ENCODE peak calls at places on chromosome 10, in four cellular contexts. H is DND-41, J is mammary epithelial cell, N is neural progenitor cell. C is an unnamed sample. For H3K79me2, the result is how much of the 10 kb centered on the place peaks cover.

GRCh38 chr10:78875932-78876331 is 192.8 kb upstream of the ZMIZ1 start:
- DNase-seq in H (no peak), J (no peak), N (no peak), C (no peak)

GRCh38 chr10:5564537-5565204 is 39.9 kb downstream of the CALML3 start:
- DNase-seq in H (no peak), J (no peak), N (no peak), C (no peak)

GRCh38 chr10:24858908-24859270 is 93.5 kb downstream of the PRTFDC1 start:
- DNase-seq in H (no peak), J (no peak), N (no peak), C (no peak)

GRCh38 chr10:67433276-67433675 is 262.7 kb downstream of the CTNNA3 start:
- DNase-seq in H (no peak), J (no peak), N (no peak), C (no peak)

GRCh38 chr10:103057980-103058568 is 135.0 kb downstream of the NT5C2 start:
- DNase-seq in H (no peak), J (no peak), N (no peak), C (no peak)

GRCh38 chr10:115951242-115951641 is 321.8 kb downstream of the GFRA1 start:
- DNase-seq in H (no peak), J (no peak), N (no peak), C (no peak)

GRCh38 chr10:98472171-98472570 is 25.4 kb upstream of the HPS1 start:
- DNase-seq in H (no peak), J (no peak), N (peak), C (no peak)

GRCh38 chr10:13684813-13685511 is 98.2 kb downstream of the PRPF18 start:
- DNase-seq in H (no peak), J (no peak), N (no peak), C (peak)

DNA sequence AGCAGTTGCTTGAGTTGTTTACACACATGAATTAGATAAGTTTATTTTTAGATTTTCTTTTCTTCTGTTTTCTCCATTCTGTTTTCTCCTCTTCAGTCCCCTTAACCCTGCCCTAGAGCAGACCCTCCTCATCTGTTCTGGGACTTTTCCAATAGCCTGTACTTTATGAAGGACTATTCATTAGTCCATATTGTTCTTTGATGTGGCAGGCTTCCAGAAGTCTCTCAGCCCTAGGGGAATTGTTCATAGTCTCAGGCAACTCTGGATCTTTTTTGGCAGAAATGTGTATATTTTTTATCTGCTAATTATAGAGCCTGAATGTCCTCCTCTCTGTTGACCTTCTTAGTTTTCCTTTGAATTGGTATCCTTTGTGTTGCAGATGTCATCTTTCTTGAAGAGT is 25.4 kb downstream of the KAT6B start:
- DNase-seq in H (no peak), J (no peak), N (no peak), C (no peak)
- H3K79me2 ChIP-seq in H (half or more), J (half or more), N (half or more), C (under half)

DNA sequence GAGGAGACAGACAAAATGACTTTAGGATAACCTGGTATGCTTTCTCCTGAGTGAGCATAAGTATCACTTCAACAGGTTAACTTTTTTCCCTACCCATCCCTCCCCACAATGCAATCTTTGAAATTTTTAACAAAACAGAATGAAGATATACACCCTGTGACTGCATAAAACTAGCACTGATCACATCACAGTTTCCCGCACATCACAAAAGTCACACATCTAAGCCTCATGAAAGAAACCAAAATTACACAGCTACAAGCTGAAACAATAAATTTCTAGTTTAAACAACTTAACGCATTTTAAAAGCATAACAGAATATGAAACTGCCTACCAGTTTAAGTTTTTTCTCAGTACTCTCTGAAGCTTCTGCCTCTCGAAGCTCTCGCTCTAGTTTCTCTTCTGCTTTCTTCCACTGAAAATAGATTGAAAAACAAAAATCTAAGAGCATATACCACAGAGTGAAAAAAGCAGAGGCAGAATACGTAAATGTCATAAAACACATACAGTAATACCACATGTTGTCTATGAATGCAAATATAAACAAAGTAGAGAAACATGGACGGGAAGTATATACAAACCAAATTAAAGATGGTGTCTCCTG is 18.1 kb downstream of the NOC3L start:
- DNase-seq in H (no peak), J (no peak), N (no peak), C (no peak)
- H3K9ac ChIP-seq in H (no peak), J (no peak), N (no peak), C (no peak)

GRCh38 chr10:43409385-43410109 is 561 bp upstream of the HNRNPF start:
- DNase-seq in H (peak), J (no peak), N (no peak), C (no peak)

GRCh38 chr10:43407148-43407575 is 1.8 kb downstream of the HNRNPF start:
- DNase-seq in H (peak), J (peak), N (peak), C (peak)

GRCh38 chr10:43408710-43409384 is at the start of gene HNRNPF:
- DNase-seq in H (peak), J (peak), N (peak), C (peak)

GRCh38 chr10:43408331-43408709 is 666 bp downstream of the HNRNPF start:
- DNase-seq in H (no peak), J (no peak), N (peak), C (no peak)

GRCh38 chr10:43407576-43408330 is 1.2 kb downstream of the HNRNPF start:
- DNase-seq in H (peak), J (peak), N (peak), C (peak)
- H3K79me2 ChIP-seq in H (half or more), J (half or more), N (half or more), C (half or more)

GRCh38 chr10:14880201-14880600 is 1.5 kb downstream of the SUV39H2 start:
- DNase-seq in H (no peak), J (peak), N (no peak), C (no peak)
- H3K9ac ChIP-seq in H (peak), J (peak), N (peak), C (no peak)

DNA sequence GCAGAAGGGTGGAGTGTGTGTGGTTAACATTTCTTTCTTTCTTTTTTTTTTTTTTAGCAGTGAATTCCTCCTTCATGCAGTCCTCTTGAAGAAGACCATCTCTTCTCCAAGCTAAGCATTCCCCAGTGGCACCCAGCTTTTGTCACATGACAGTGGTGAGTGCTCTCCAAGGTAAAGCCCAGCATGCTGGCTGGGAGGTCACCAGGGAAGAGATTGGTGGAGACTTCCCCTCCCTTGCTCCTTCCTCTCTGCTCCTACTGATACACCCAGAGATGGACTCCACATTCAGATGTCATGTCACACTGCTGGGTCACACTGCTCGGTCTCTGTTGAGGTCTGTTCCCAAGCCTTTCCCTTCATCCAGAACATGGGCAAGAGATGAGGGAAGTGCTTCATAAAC is 55.3 kb downstream of the FRMPD2 start:
- DNase-seq in H (no peak), J (no peak), N (no peak), C (no peak)
- H3K79me2 ChIP-seq in H (under half), J (under half), N (under half), C (under half)

GRCh38 chr10:131075218-131075770 is 236.2 kb downstream of the TCERG1L start:
- DNase-seq in H (no peak), J (no peak), N (no peak), C (no peak)

GRCh38 chr10:131072651-131073468 is 238.7 kb downstream of the TCERG1L start:
- DNase-seq in H (no peak), J (no peak), N (no peak), C (no peak)

GRCh38 chr10:131071721-131072120 is 239.8 kb downstream of the TCERG1L start:
- DNase-seq in H (no peak), J (no peak), N (no peak), C (no peak)

GRCh38 chr10:131074682-131075081 is 236.8 kb downstream of the TCERG1L start:
- DNase-seq in H (no peak), J (no peak), N (no peak), C (no peak)

DNA sequence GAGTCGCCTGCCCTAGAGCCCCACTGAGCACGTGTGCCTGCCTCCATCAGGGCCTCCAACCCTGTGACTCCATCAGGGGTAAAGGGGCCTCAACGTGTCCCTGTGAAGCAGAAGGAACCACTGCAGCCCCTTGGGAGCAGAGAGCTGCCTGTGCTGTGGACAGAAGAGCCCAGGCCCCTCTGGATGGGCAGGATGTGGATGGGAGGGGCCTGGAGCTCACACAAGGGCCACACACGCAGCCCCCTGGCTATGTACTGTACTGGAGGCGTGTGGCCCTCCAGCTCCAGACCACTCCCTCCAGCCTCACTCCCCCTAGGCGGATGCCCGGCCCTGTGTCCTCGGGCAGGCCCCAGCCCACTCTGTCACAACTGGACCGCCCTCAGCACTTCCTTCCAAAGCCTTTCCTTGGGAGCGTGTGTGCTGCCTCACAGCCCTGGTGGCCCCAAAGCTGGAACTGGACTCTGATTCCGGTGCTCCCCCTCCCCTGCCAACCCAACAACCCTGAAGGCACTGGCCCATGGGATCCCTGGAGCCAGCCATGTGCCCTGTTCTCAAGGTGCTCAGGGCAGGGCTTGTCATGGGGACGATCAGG is 238.0 kb downstream of the TCERG1L start:
- DNase-seq in H (no peak), J (no peak), N (no peak), C (no peak)
- H3K9ac ChIP-seq in H (no peak), J (no peak), N (no peak), C (no peak)

GRCh38 chr10:132399117-132400035 is 2.4 kb downstream of the PWWP2B start:
- DNase-seq in H (no peak), J (no peak), N (no peak), C (no peak)

GRCh38 chr10:132397671-132398565 is 918 bp downstream of the PWWP2B start:
- DNase-seq in H (peak), J (peak), N (peak), C (peak)

GRCh38 chr10:132400041-132400546 is 3.1 kb downstream of the PWWP2B start:
- DNase-seq in H (no peak), J (no peak), N (no peak), C (no peak)

GRCh38 chr10:132397036-132397541 is at the start of gene PWWP2B:
- DNase-seq in H (peak), J (no peak), N (peak), C (peak)

GRCh38 chr10:132398566-132398991 is 1.6 kb downstream of the PWWP2B start:
- DNase-seq in H (no peak), J (no peak), N (no peak), C (no peak)
- H3K79me2 ChIP-seq in H (under half), J (under half), N (under half), C (under half)

GRCh38 chr10:12484945-12485805 is 135.8 kb downstream of the CAMK1D start:
- DNase-seq in H (peak), J (no peak), N (no peak), C (no peak)
- H3K9ac ChIP-seq in H (no peak), J (no peak), N (no peak), C (no peak)

DNA sequence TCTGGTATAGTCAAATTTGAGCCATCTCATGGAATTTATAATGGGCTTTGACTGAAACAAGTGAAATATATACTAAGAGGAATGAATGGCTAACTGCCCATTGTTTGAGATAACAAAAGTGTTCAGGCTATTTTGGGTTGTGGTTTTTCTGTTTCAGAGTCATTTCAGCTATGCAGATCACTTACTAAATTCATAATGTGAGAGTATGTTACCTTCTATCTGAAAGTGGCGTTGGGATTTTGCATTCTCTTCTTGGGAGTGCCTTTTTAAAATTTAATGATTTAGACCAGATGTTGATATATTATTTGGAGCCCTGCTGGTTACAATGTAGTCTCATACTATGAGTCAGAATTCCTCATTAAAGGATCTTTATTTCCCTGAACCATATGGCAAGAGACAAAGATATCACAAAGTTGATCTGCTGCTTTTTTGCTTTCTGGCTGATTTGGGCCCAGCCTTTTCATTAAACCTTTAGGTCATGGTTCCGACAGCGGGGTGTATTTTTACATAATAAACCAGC is 10.4 kb downstream of the VCL start:
- DNase-seq in H (no peak), J (peak), N (no peak), C (peak)
- H3K79me2 ChIP-seq in H (under half), J (half or more), N (half or more), C (half or more)

C was measured in fibroblast of lung.